ENCODE peak calls at places on chromosomes 1 and 21, in four cellular contexts. Z, H, N and A are unnamed samples.
A peak's percentile ranks its signal among the peaks of the same experiment; 100 is the strongest.

GRCh38 chr1:3930696-3931309 is 30.7 kb upstream of the C1orf174 start:
- DNase-seq in N (no peak), H (no peak), Z (no peak), A (no peak)

GRCh38 chr1:227257964-227258363 is 60.3 kb downstream of the CDC42BPA start:
- DNase-seq in Z (no peak), H (no peak), N (no peak), A (no peak)

GRCh38 chr1:53580009-53580400 is 120.8 kb downstream of the DMRTB1 start:
- DNase-seq in Z (no peak), H (no peak), N (no peak), A (no peak)

GRCh38 chr1:213244664-213245091 is 193.6 kb downstream of the RPS6KC1 start:
- DNase-seq in N (no peak), Z (no peak), H (peak; percentile 73), A (peak; percentile 55)

GRCh38 chr1:152244576-152244975 is 20.6 kb upstream of the HRNR start:
- DNase-seq in Z (no peak), H (no peak), N (no peak), A (no peak)

GRCh38 chr1:190377294-190377693 is 100.4 kb downstream of the BRINP3 start:
- DNase-seq in Z (no peak), N (no peak), H (no peak), A (no peak)

GRCh38 chr1:168271636-168272035 is 9.0 kb upstream of the TBX19 start:
- DNase-seq in N (no peak), Z (no peak), H (no peak), A (no peak)

GRCh38 chr21:16535100-16535418 is 805.3 kb downstream of the USP25 start:
- DNase-seq in H (no peak), Z (no peak), N (no peak), A (peak; percentile 15)

GRCh38 chr1:44354268-44354839 is 703 bp downstream of the ERI3 start:
- DNase-seq in N (peak; percentile 60), H (no peak), Z (no peak), A (no peak)

GRCh38 chr1:19536519-19536918 is 51.2 kb upstream of the CAPZB start:
- DNase-seq in N (no peak), H (no peak), Z (no peak), A (no peak)

GRCh38 chr1:245933431-245934042 is 573.5 kb downstream of the SMYD3 start:
- DNase-seq in Z (no peak), H (no peak), N (no peak), A (no peak)

GRCh38 chr1:192601145-192602048 is 25.8 kb downstream of the RGS1 start:
- DNase-seq in H (no peak), N (no peak), Z (no peak), A (no peak)

GRCh38 chr1:58824753-58825389 is 41.0 kb upstream of the JUN start:
- DNase-seq in N (no peak), Z (no peak), H (no peak), A (no peak)

GRCh38 chr1:166511754-166512153 is 327.5 kb upstream of the POGK start:
- DNase-seq in H (no peak), Z (no peak), N (no peak), A (no peak)

GRCh38 chr1:184982002-184982954 is 8.0 kb upstream of the NIBAN1 start:
- DNase-seq in Z (no peak), N (peak; percentile 75), H (peak; percentile 42), A (peak; percentile 73)

GRCh38 chr1:77139389-77139788 is 79.8 kb downstream of the PIGK start:
- DNase-seq in Z (no peak), N (no peak), H (no peak), A (no peak)

GRCh38 chr1:222711319-222712252 is 705 bp downstream of the AIDA start:
- DNase-seq in Z (no peak), N (peak; percentile 66), H (peak; percentile 23), A (peak; percentile 52)

GRCh38 chr21:34824314-34824713 is 155.5 kb downstream of the CLIC6 start:
- DNase-seq in H (no peak), N (no peak), Z (no peak), A (no peak)
- TF ChIP-seq SUZ12 in H (no peak), N (no peak), Z (no peak), A (no peak)

GRCh38 chr1:117678246-117678977 is 72.6 kb downstream of the TENT5C start:
- DNase-seq in Z (no peak), N (no peak), H (no peak), A (no peak)
- TF ChIP-seq SP1 in Z (no peak), N (no peak), H (no peak), A (no peak)

GRCh38 chr1:31977361-31978131 is 36.1 kb upstream of the KHDRBS1 start:
- DNase-seq in Z (no peak), N (peak; percentile 68), H (peak; percentile 41), A (peak; percentile 82)
- TF ChIP-seq SUZ12 in Z (no peak), N (no peak), H (no peak), A (no peak)

DNA sequence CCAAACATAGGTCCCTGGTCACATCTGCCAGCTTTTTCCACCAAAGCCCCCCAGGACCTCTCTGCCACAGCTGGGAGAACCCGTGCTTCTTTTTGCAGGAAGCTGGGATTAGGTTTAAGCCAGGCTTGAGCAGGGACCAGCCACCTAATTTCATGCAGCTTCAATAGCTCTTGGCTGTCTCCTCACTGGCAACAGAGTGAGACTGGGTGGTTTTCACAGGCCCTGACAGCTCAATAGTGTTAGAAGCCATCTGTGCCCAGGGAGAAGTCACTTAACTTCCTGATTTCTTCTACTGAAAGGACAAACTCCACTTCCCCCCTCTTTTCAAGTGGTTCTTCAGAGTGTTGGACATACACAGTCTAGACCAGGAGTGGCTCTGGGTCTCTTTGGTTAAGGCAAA is 20.4 kb upstream of the SRSF4 start:
- DNase-seq in Z (no peak), N (no peak), H (no peak), A (no peak)
- TF ChIP-seq SP1 in Z (no peak), N (no peak), H (no peak), A (no peak)

DNA sequence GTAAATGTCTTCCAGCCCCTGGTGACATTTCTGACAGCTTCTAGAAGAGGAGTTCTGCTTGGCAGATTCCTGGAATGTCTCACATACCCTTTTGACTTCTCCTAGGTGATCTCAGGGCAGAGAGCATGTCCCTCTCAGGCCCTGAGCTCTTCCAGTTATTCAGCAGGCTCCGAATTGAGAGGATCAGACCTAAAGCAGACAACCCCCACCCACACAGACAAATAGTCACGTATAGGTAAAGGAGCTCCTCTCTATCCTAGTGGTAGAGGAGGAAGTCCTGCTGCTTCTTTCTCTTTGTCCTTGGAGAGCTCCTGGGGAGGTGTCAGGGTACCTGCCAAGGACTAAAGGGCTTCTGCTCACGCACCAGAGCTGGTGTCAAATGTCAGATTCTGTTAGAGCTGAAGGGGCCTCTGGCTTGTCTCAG is 128.1 kb downstream of the IER5 start:
- DNase-seq in H (no peak), N (no peak), Z (no peak), A (no peak)
- TF ChIP-seq SUZ12 in H (no peak), N (no peak), Z (no peak), A (no peak)

DNA sequence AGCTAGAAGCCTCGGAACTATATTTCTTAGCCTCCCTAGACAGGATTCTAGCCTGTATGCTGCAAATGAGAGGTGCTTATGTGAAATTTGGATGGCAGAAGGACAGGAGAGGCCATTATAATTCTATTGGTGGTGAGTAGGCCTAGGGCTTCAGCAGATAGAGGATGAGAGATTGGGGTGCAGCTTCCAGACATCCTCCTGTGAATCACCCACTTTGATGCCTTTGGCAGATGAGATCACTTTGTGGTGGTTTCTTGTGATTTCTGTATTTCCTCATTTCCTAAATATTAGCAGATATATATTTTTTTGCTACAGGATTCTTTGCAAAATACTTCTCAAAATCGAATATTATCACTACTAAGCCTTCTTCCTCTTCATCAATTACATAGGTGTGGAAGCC is 37.3 kb downstream of the MFSD2A start:
- DNase-seq in N (no peak), H (no peak), Z (no peak), A (no peak)
- TF ChIP-seq SP1 in N (no peak), H (no peak), Z (no peak), A (no peak)

DNA sequence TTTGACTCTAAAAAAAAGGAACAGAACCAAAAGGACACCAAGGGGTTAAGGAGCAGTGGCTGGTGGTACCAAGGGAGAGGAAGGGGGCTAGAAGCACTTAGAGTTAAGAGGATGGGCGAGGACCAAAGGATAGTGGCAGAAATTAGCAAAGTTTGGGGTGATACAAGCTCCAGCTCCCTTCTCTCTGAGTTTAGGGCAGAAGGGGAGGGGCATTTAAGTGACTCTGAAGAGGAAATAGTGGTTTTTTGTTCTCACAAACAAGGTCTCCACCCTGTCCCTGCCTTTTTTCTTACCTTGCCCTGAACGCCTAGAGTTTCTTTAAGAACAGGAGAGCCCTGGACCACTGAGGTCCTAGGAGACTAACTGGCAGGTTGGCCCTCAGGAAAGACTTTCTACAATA is 3.3 kb downstream of the CDC42SE1 start:
- DNase-seq in N (no peak), Z (no peak), H (no peak), A (no peak)
- TF ChIP-seq SUZ12 in N (no peak), Z (no peak), H (no peak), A (no peak)

GRCh38 chr21:36583591-36583990 is 103.7 kb upstream of the CLDN14 start:
- DNase-seq in N (no peak), Z (no peak), H (no peak), A (no peak)
- TF ChIP-seq SP1 in N (no peak), Z (no peak), H (no peak), A (no peak)

GRCh38 chr1:978835-979743 is 2.8 kb downstream of the PERM1 start:
- DNase-seq in N (no peak), Z (no peak), H (no peak), A (no peak)

GRCh38 chr1:981491-981954 is 370 bp downstream of the PERM1 start:
- DNase-seq in H (no peak), Z (no peak), N (no peak), A (no peak)

GRCh38 chr1:979744-980072 is 2.2 kb downstream of the PERM1 start:
- DNase-seq in N (no peak), H (no peak), Z (no peak), A (no peak)

GRCh38 chr1:980602-981395 is 1.1 kb downstream of the PERM1 start:
- DNase-seq in N (no peak), Z (no peak), H (no peak), A (no peak)

GRCh38 chr1:980137-980571 is 1.7 kb downstream of the PERM1 start:
- DNase-seq in N (no peak), H (no peak), Z (no peak), A (no peak)
- TF ChIP-seq SUZ12 in N (no peak), H (no peak), Z (no peak), A (no peak)